ENCODE peak calls at places on chromosomes 16 and 17, in six cellular contexts. I is endothelial cell of umbilical vein, Y is transverse colon, A is breast epithelium, E is WERI-Rb-1, N is esophagus muscularis mucosa. F is an unnamed sample.

GRCh38 chr17:5485270-5486205 is at the start of gene DERL2:
- DNase-seq in I (no peak), Y (no peak), A (no peak), E (peak; percentile 78), N (no peak), F (no peak)

GRCh38 chr16:52171481-52171880 is 375.5 kb downstream of the TOX3 start:
- DNase-seq in I (no peak), Y (no peak), A (no peak), E (no peak), N (no peak), F (no peak)

GRCh38 chr16:73131153-73131862 is 83.4 kb upstream of the ZFHX3 start:
- DNase-seq in I (peak; percentile 14), Y (no peak), A (no peak), E (no peak), N (no peak), F (no peak)

GRCh38 chr17:66493283-66494019 is 191.0 kb downstream of the PRKCA start:
- DNase-seq in I (peak; percentile 27), Y (no peak), A (no peak), E (no peak), N (no peak), F (no peak)

GRCh38 chr17:15886804-15887203 is 58.1 kb upstream of the ADORA2B start:
- DNase-seq in I (no peak), Y (no peak), A (no peak), E (no peak), N (no peak), F (no peak)

GRCh38 chr16:69100046-69100765 is 5.2 kb upstream of the HAS3 start:
- DNase-seq in I (no peak), Y (no peak), A (no peak), E (no peak), N (no peak), F (no peak)

GRCh38 chr17:79457376-79457775 is 153.5 kb downstream of the RBFOX3 start:
- DNase-seq in I (no peak), Y (no peak), A (no peak), E (no peak), N (no peak), F (no peak)

GRCh38 chr17:15291674-15292361 is 26.7 kb upstream of the PMP22 start:
- DNase-seq in I (no peak), Y (no peak), A (no peak), E (no peak), N (no peak), F (peak; percentile 44)

GRCh38 chr17:36123431-36123830 is 19.8 kb downstream of the CCL4 start:
- DNase-seq in I (no peak), Y (no peak), A (no peak), E (no peak), N (no peak), F (no peak)

GRCh38 chr17:72470338-72471133 is 349.7 kb downstream of the SOX9 start:
- DNase-seq in I (no peak), Y (no peak), A (no peak), E (no peak), N (no peak), F (no peak)

GRCh38 chr17:27529230-27529796 is 73.1 kb downstream of the KSR1 start:
- DNase-seq in I (peak; percentile 33), Y (no peak), A (no peak), E (peak; percentile 57), N (no peak), F (peak; percentile 87)

GRCh38 chr17:43211123-43211479 is 574 bp upstream of the TMEM106A start:
- DNase-seq in I (no peak), Y (no peak), A (no peak), E (no peak), N (no peak), F (no peak)

GRCh38 chr16:11871193-11871592 is 19.9 kb upstream of the RSL1D1 start:
- DNase-seq in I (peak; percentile 34), Y (no peak), A (no peak), E (peak; percentile 81), N (no peak), F (peak; percentile 36)

GRCh38 chr17:13728751-13729150 is 127.0 kb upstream of the HS3ST3A1 start:
- DNase-seq in I (no peak), Y (no peak), A (no peak), E (no peak), N (no peak), F (no peak)

GRCh38 chr17:38921756-38922411 is 3.5 kb upstream of the LASP1NB start:
- DNase-seq in I (no peak), Y (no peak), A (peak; percentile 38), E (no peak), N (peak; percentile 90), F (no peak)

GRCh38 chr17:74309902-74310301 is 16.1 kb upstream of the KIF19 start:
- DNase-seq in I (no peak), Y (no peak), A (no peak), E (no peak), N (no peak), F (no peak)

GRCh38 chr16:56932588-56933265 is 785 bp downstream of the HERPUD1 start:
- DNase-seq in I (peak; percentile 89), Y (peak; percentile 81), A (peak; percentile 79), E (peak; percentile 41), N (peak; percentile 95), F (peak; percentile 91)

GRCh38 chr17:50920041-50920410 is 53.9 kb upstream of the TOB1 start:
- DNase-seq in I (no peak), Y (no peak), A (peak; percentile 66), E (no peak), N (no peak), F (no peak)

GRCh38 chr16:24838554-24839266 is 7.1 kb upstream of the SLC5A11 start:
- DNase-seq in I (peak; percentile 91), Y (peak; percentile 26), A (no peak), E (no peak), N (no peak), F (no peak)

GRCh38 chr16:47924950-47925349 is 230.8 kb downstream of the ABCC12 start:
- DNase-seq in I (no peak), Y (no peak), A (no peak), E (no peak), N (peak; percentile 74), F (no peak)

GRCh38 chr17:34499576-34499975 is 79.8 kb upstream of the TMEM132E start:
- DNase-seq in I (peak; percentile 31), Y (no peak), A (no peak), E (no peak), N (no peak), F (no peak)

DNA sequence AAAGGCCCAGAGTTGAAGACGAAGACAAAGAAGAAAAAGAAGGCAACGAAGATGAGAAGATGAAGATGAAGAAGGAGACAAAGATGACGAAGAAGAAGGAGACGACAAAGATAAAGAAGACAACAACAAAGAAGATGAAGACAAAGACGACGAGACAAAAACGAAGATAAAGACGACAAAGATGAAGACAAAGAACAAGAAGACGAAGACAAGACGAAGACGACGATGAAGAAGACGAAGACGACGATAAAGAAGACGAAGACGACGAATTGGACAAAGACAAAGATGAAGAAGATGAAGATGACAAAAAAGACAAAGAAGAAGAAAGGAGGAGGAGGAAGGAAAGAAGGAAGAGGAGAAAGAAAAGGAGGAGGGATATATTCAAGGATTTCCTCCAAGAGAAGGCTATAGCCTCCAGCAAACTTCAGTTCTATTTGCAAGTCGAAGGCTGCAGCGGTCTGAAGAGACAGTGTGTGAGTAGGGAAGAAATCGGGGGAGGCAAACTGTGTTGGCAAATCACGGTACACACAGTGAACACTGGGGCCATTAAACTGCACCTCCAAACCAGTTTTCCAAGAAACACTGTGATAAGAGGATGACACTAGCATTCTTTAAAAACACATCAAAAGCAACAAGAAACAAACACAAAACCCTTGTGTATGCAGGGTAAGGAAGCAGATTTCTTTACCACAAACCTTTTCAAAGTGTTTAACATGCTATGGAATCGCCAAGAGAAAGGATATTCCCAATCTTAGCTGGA is 40.5 kb downstream of the MARF1 start:
- DNase-seq in I (no peak), Y (no peak), A (no peak), E (no peak), N (no peak), F (no peak)
- H3K36me3 ChIP-seq in I (peaks cover 9% of the 10 kb centered on the region), Y (peaks cover 65% of the 10 kb centered on the region), A (peaks cover 24% of the 10 kb centered on the region), E (peaks cover 90% of the 10 kb centered on the region), N (peaks cover 100% of the 10 kb centered on the region), F (peaks cover 4% of the 10 kb centered on the region)

DNA sequence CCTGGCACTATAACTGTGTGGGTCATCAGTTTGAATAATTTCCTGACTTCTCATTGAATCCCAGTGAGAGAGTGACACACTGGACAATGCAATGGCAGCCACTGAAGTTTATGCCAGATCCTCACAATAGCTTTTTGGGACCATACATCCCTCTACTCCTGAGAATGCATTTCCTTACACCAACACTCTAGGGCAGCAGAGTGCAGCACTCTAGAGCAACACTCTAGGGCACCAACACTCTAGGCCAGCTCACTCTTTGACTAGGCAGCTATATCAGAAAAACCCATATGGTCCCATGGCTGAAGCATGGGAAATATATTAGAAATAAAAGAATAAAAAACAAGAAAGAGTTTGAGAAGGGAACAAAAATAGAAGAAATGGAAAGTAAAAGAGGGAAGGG is 309.2 kb downstream of the MAP2K6 start:
- DNase-seq in I (peak; percentile 25), Y (no peak), A (no peak), E (no peak), N (no peak), F (no peak)
- TF ChIP-seq CTCF in I (peak; percentile 18), Y (no peak), A (no peak), E (peak; percentile 40), N (no peak), F (no peak)

DNA sequence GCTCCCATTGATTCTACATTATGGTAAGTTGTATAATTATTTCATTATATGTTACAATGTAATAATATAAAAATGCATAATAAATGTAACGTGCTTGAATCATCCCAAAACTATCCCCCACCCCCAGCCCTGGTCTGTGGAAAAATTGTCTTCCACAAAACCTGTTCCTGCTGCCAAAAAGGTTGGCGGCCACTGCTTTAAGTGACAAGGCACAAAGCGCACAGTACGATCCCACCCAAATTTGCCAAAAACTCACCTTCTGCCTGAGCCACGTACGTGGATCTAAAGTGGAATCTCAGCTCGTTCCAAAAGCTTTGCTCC is 14.5 kb downstream of the CYB561 start:
- DNase-seq in I (no peak), Y (no peak), A (no peak), E (no peak), N (no peak), F (no peak)
- H3K4me3 ChIP-seq in I (no peak overlapping the region), Y (no peak overlapping the region), A (no peak overlapping the region), E (no peak overlapping the region), N (no peak overlapping the region), F (no peak overlapping the region)

GRCh38 chr16:3808308-3809063 is 72.0 kb downstream of the CREBBP start:
- DNase-seq in I (no peak), Y (no peak), A (no peak), E (no peak), N (no peak), F (no peak)

GRCh38 chr16:3807425-3808123 is 72.9 kb downstream of the CREBBP start:
- DNase-seq in I (no peak), Y (no peak), A (no peak), E (no peak), N (no peak), F (no peak)

GRCh38 chr16:3810818-3811217 is 69.7 kb downstream of the CREBBP start:
- DNase-seq in I (no peak), Y (no peak), A (no peak), E (no peak), N (no peak), F (no peak)

GRCh38 chr16:3812469-3813172 is 67.9 kb downstream of the CREBBP start:
- DNase-seq in I (no peak), Y (no peak), A (no peak), E (no peak), N (no peak), F (no peak)

DNA sequence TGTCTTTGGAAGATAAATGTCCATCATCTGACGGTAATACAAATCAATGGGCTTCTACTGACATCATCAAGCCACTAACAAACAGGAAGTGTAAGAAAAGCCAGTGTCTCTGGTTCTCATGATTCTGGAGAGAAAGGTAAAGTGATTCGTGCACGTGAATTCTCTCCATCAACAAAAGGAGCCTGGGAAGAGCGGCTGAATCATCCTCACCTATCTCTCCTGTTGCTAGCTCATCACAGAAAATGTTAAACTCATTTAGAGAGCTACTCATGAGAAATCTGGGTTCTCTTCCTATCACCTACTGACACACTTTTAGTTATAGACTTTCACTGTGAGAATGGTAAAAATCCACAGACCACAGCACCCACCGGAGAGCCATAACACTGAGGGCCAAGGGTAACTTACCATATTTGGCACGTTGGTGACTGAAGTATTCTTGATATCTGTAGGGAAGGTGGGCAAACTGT is 70.3 kb downstream of the CREBBP start:
- DNase-seq in I (no peak), Y (no peak), A (no peak), E (no peak), N (no peak), F (no peak)
- H3K36me3 ChIP-seq in I (no peaks in the 10 kb centered on the region), Y (no peaks in the 10 kb centered on the region), A (no peaks in the 10 kb centered on the region), E (peaks cover 41% of the 10 kb centered on the region), N (peaks cover 41% of the 10 kb centered on the region), F (peaks cover 25% of the 10 kb centered on the region)